ENCODE peak calls at places on chromosomes 16 and 17, in seven cellular contexts. B, A, Y, J, D, R and Q are unnamed samples. For H3K27me3, the result is how much of the 10 kb centered on the place peaks cover.

GRCh38 chr17:64252831-64253230 is 10.2 kb downstream of the TEX2 start:
- DNase-seq in B (no peak), A (peak), Y (no peak), J (no peak), D (no peak), R (no peak), Q (no peak)

GRCh38 chr16:66479661-66480264 is 52.7 kb downstream of the BEAN1 start:
- DNase-seq in B (no peak), A (no peak), Y (no peak), J (no peak), D (no peak), R (no peak), Q (peak)

GRCh38 chr17:43917016-43917347 is 9.6 kb upstream of the MPP2 start:
- DNase-seq in B (no peak), A (no peak), Y (no peak), J (no peak), D (no peak), R (no peak), Q (no peak)

GRCh38 chr17:56851008-56851407 is 17.1 kb downstream of the DGKE start:
- DNase-seq in B (no peak), A (no peak), Y (no peak), J (no peak), D (no peak), R (no peak), Q (no peak)

GRCh38 chr17:73588291-73589095 is 55.8 kb downstream of the SDK2 start:
- DNase-seq in B (no peak), A (no peak), Y (no peak), J (no peak), D (no peak), R (no peak), Q (no peak)

GRCh38 chr16:48459167-48459566 is 74.0 kb upstream of the SIAH1 start:
- DNase-seq in B (no peak), A (no peak), Y (no peak), J (no peak), D (no peak), R (no peak), Q (no peak)

GRCh38 chr16:68447721-68448359 is 468 bp downstream of the SMPD3 start:
- DNase-seq in B (no peak), A (no peak), Y (peak), J (no peak), D (no peak), R (no peak), Q (no peak)

GRCh38 chr16:49834496-49835009 is 21.4 kb downstream of the ZNF423 start:
- DNase-seq in B (no peak), A (peak), Y (peak), J (peak), D (peak), R (no peak), Q (peak)

GRCh38 chr16:66919569-66920472 is 1.1 kb upstream of the CDH16 start:
- DNase-seq in B (no peak), A (no peak), Y (no peak), J (no peak), D (no peak), R (no peak), Q (no peak)

GRCh38 chr17:48505788-48506187 is 25.0 kb downstream of the HOXB1 start:
- DNase-seq in B (no peak), A (peak), Y (no peak), J (peak), D (peak), R (peak), Q (no peak)

GRCh38 chr17:73432624-73433190 is 120.9 kb upstream of the CDC42EP4 start:
- DNase-seq in B (no peak), A (no peak), Y (no peak), J (no peak), D (no peak), R (no peak), Q (no peak)

GRCh38 chr16:58329147-58329546 is 34.3 kb upstream of the PRSS54 start:
- DNase-seq in B (no peak), A (peak), Y (no peak), J (peak), D (peak), R (no peak), Q (no peak)

GRCh38 chr17:30970757-30971567 is at the start of gene RNF135:
- DNase-seq in B (peak), A (peak), Y (peak), J (peak), D (peak), R (peak), Q (peak)

GRCh38 chr17:18261146-18261515 is 669 bp downstream of the MIEF2 start:
- DNase-seq in B (peak), A (peak), Y (peak), J (no peak), D (peak), R (peak), Q (peak)

GRCh38 chr16:85120006-85120340 is 7.7 kb upstream of the CIBAR2 start:
- DNase-seq in B (no peak), A (no peak), Y (no peak), J (no peak), D (no peak), R (no peak), Q (no peak)

GRCh38 chr17:44108440-44109311 is 14.8 kb downstream of the HDAC5 start:
- DNase-seq in B (peak), A (no peak), Y (peak), J (peak), D (peak), R (peak), Q (peak)

GRCh38 chr17:62780273-62780672 is 27.8 kb downstream of the MARCHF10 start:
- DNase-seq in B (no peak), A (no peak), Y (peak), J (no peak), D (no peak), R (no peak), Q (peak)

GRCh38 chr17:37518816-37519215 is 29.1 kb downstream of the DUSP14 start:
- DNase-seq in B (no peak), A (no peak), Y (no peak), J (peak), D (peak), R (no peak), Q (no peak)

GRCh38 chr16:47888142-47888541 is 267.7 kb downstream of the ABCC12 start:
- DNase-seq in B (no peak), A (peak), Y (no peak), J (peak), D (peak), R (no peak), Q (peak)

GRCh38 chr17:12053552-12053951 is 32.9 kb downstream of the MAP2K4 start:
- DNase-seq in B (no peak), A (peak), Y (no peak), J (no peak), D (no peak), R (no peak), Q (no peak)

GRCh38 chr17:73719588-73720071 is 75.4 kb upstream of the SDK2 start:
- DNase-seq in B (no peak), A (no peak), Y (peak), J (peak), D (peak), R (no peak), Q (peak)

GRCh38 chr17:40547079-40547784 is 18.0 kb downstream of the CCR7 start:
- DNase-seq in B (no peak), A (no peak), Y (peak), J (no peak), D (no peak), R (peak), Q (peak)

GRCh38 chr17:38893612-38894011 is 23.8 kb downstream of the LASP1 start:
- DNase-seq in B (no peak), A (peak), Y (no peak), J (peak), D (no peak), R (no peak), Q (no peak)

GRCh38 chr17:57551321-57552079 is 193.6 kb downstream of the CCDC182 start:
- DNase-seq in B (no peak), A (no peak), Y (no peak), J (no peak), D (no peak), R (no peak), Q (no peak)

GRCh38 chr16:9176547-9177418 is 85.3 kb downstream of the HAPSTR1 start:
- DNase-seq in B (no peak), A (no peak), Y (no peak), J (no peak), D (no peak), R (no peak), Q (peak)

GRCh38 chr16:10992797-10993196 is 48.4 kb downstream of the CLEC16A start:
- DNase-seq in B (no peak), A (peak), Y (no peak), J (peak), D (peak), R (no peak), Q (peak)

GRCh38 chr16:21222495-21223337 is 10.8 kb upstream of the ANKS4B start:
- DNase-seq in B (no peak), A (peak), Y (no peak), J (no peak), D (no peak), R (no peak), Q (peak)

GRCh38 chr17:58337600-58338453 is 9.2 kb upstream of the TSPOAP1 start:
- DNase-seq in B (peak), A (peak), Y (peak), J (peak), D (peak), R (peak), Q (peak)

GRCh38 chr16:85555549-85556455 is 57.3 kb upstream of the GSE1 start:
- DNase-seq in B (no peak), A (peak), Y (peak), J (peak), D (no peak), R (no peak), Q (no peak)

GRCh38 chr16:60636117-60636516 is 1400.1 kb downstream of the CDH8 start:
- DNase-seq in B (no peak), A (peak), Y (no peak), J (no peak), D (no peak), R (no peak), Q (no peak)

GRCh38 chr16:89572042-89572441 is 3.5 kb upstream of the CPNE7 start:
- DNase-seq in B (no peak), A (no peak), Y (no peak), J (no peak), D (peak), R (no peak), Q (no peak)

GRCh38 chr16:30567991-30568638 is 3.4 kb downstream of the ZNF688 start:
- DNase-seq in B (no peak), A (no peak), Y (no peak), J (peak), D (peak), R (no peak), Q (no peak)

GRCh38 chr16:47213761-47214440 is 70.2 kb upstream of the NETO2 start:
- DNase-seq in B (no peak), A (no peak), Y (no peak), J (no peak), D (peak), R (no peak), Q (no peak)

GRCh38 chr17:39533891-39534290 is 72.6 kb downstream of the CDK12 start:
- DNase-seq in B (no peak), A (no peak), Y (no peak), J (no peak), D (no peak), R (no peak), Q (no peak)

DNA sequence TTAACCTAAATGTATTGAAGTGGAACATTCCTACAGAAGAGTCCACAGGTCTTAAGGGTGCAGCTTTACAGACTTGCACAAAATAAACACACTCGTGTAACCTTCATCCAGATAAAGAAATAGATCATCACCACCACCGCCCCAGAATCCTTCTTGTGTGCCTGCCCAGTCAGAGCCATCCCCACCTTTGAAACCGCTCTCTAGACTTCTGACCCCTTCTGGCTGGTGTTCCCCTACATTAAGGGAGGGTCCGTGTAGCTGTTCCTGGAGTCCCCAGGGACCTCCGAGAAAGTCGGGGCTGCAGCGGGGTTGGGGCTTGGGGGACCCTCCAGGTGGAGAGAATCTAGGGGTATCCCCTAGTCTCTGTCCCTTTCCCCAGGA is 9.4 kb downstream of the TBX4 start:
- DNase-seq in B (no peak), A (no peak), Y (no peak), J (no peak), D (no peak), R (no peak), Q (no peak)
- H3K4me3 ChIP-seq in B (no peak), A (no peak), Y (no peak), J (peak), D (peak), R (no peak), Q (no peak)

GRCh38 chr16:82046541-82046940 is 11.5 kb downstream of the HSD17B2 start:
- DNase-seq in B (no peak), A (no peak), Y (no peak), J (no peak), D (no peak), R (no peak), Q (no peak)
- H3K27me3 ChIP-seq in B (under half), A (under half), Y (under half), J (under half), D (under half), R (under half), Q (under half)

GRCh38 chr17:69913241-69914015 is 161.6 kb upstream of the KCNJ16 start:
- DNase-seq in B (no peak), A (no peak), Y (no peak), J (no peak), D (peak), R (no peak), Q (no peak)
- H3K4me3 ChIP-seq in B (no peak), A (no peak), Y (no peak), J (no peak), D (peak), R (no peak), Q (no peak)

GRCh38 chr16:88514070-88514469 is 56.1 kb upstream of the ZC3H18 start:
- DNase-seq in B (no peak), A (no peak), Y (no peak), J (no peak), D (no peak), R (no peak), Q (no peak)
- H3K27me3 ChIP-seq in B (under half), A (under half), Y (under half), J (under half), D (under half), R (under half), Q (under half)